ENCODE peak calls at places on chromosomes 16 and 17, in six cellular contexts. Y is astrocyte of the cerebellum; T is Peyer's patch; P is caudate nucleus; H is fibroblast of mammary gland; R is activated CD4-positive, alpha-beta T cell treated with anti-CD3 and anti-CD28 coated beads for 1 hour. W is an unnamed sample.

GRCh38 chr16:52953215-52953614 is 99.5 kb downstream of the CHD9NB start:
- DNase-seq in Y (no peak), T (no peak), P (no peak), H (no peak), R (no peak), W (no peak)

GRCh38 chr17:57714660-57715059 is 30.4 kb downstream of the CCDC182 start:
- DNase-seq in Y (no peak), T (no peak), P (no peak), H (no peak), R (no peak), W (no peak)

GRCh38 chr17:77790143-77790829 is 168.2 kb upstream of the TNRC6C start:
- DNase-seq in Y (no peak), T (no peak), P (no peak), H (no peak), R (no peak), W (no peak)

GRCh38 chr16:35908942-35909341 is 2449.5 kb downstream of the TP53TG3F start:
- DNase-seq in Y (no peak), T (no peak), P (no peak), H (no peak), R (no peak), W (peak)

GRCh38 chr16:28974007-28974436 is 556 bp upstream of the SPNS1 start:
- DNase-seq in Y (peak), T (peak), P (peak), H (peak), R (no peak), W (peak)

GRCh38 chr17:55601874-55602364 is 90.7 kb upstream of the SMIM36 start:
- DNase-seq in Y (peak), T (no peak), P (no peak), H (peak), R (no peak), W (peak)

GRCh38 chr16:64864232-64864803 is 257.5 kb downstream of the CDH11 start:
- DNase-seq in Y (peak), T (no peak), P (no peak), H (peak), R (no peak), W (peak)

GRCh38 chr17:79976451-79976850 is 59.2 kb downstream of the TBC1D16 start:
- DNase-seq in Y (no peak), T (no peak), P (no peak), H (no peak), R (no peak), W (no peak)

GRCh38 chr16:7405166-7405565 is 72.5 kb downstream of the RBFOX1 start:
- DNase-seq in Y (no peak), T (no peak), P (no peak), H (no peak), R (no peak), W (no peak)

GRCh38 chr17:55774834-55775233 is 24.0 kb downstream of the PCTP start:
- DNase-seq in Y (no peak), T (no peak), P (no peak), H (no peak), R (no peak), W (no peak)

GRCh38 chr16:65975049-65975708 is 391.3 kb upstream of the CDH5 start:
- DNase-seq in Y (no peak), T (no peak), P (no peak), H (peak), R (no peak), W (peak)

GRCh38 chr17:29169806-29170591 is 10.2 kb downstream of the MYO18A start:
- DNase-seq in Y (no peak), T (no peak), P (no peak), H (no peak), R (no peak), W (no peak)

GRCh38 chr17:7932949-7933348 is 943 bp downstream of the CNTROB start:
- DNase-seq in Y (no peak), T (no peak), P (no peak), H (peak), R (no peak), W (peak)

GRCh38 chr16:61435356-61435755 is 600.9 kb downstream of the CDH8 start:
- DNase-seq in Y (no peak), T (no peak), P (no peak), H (no peak), R (no peak), W (no peak)

GRCh38 chr17:68204736-68205135 is 43.1 kb upstream of the AMZ2 start:
- DNase-seq in Y (no peak), T (no peak), P (no peak), H (no peak), R (no peak), W (no peak)

GRCh38 chr16:46886764-46887523 is 2.8 kb downstream of the GPT2 start:
- DNase-seq in Y (no peak), T (no peak), P (no peak), H (no peak), R (no peak), W (no peak)

GRCh38 chr16:12199524-12199923 is 223.0 kb downstream of the SNX29 start:
- DNase-seq in Y (no peak), T (no peak), P (no peak), H (no peak), R (no peak), W (peak)

GRCh38 chr16:89090182-89090630 is 3.4 kb upstream of the ACSF3 start:
- DNase-seq in Y (no peak), T (no peak), P (no peak), H (no peak), R (no peak), W (no peak)

GRCh38 chr16:67555795-67556212 is 6.5 kb upstream of the CTCF start:
- DNase-seq in Y (no peak), T (no peak), P (no peak), H (peak), R (no peak), W (peak)

GRCh38 chr16:66360624-66361324 is 5.7 kb upstream of the CDH5 start:
- DNase-seq in Y (no peak), T (no peak), P (no peak), H (no peak), R (no peak), W (no peak)

GRCh38 chr16:17211797-17212196 is 259.0 kb downstream of the XYLT1 start:
- DNase-seq in Y (no peak), T (no peak), P (no peak), H (peak), R (no peak), W (peak)

W was measured in ELR.